ENCODE peak calls at places on chromosomes 13 and 19, in six cellular contexts. X is A549, K is K562, T is SK-N-SH, H is GM12878, C is HepG2. W is an unnamed sample.
A peak's percentile ranks its signal among the peaks of the same experiment; 100 is the strongest.

GRCh38 chr19:58450836-58451357 is 525 bp upstream of the ZNF324B start:
- DNase-seq in X (peak; percentile 48), K (peak; percentile 35), T (no peak), H (no peak), C (no peak), W (no peak)

GRCh38 chr13:75749407-75749806 is 113.3 kb downstream of the LMO7 start:
- DNase-seq in X (no peak), K (no peak), T (no peak), H (no peak), C (no peak), W (peak; percentile 47)

GRCh38 chr13:98083507-98083906 is 59.4 kb upstream of the FARP1 start:
- DNase-seq in X (no peak), K (no peak), T (no peak), H (no peak), C (no peak), W (peak; percentile 98)

GRCh38 chr19:51799311-51799997 is 4.5 kb downstream of the FPR3 start:
- DNase-seq in X (no peak), K (peak; percentile 69), T (peak; percentile 14), H (no peak), C (peak; percentile 35), W (peak; percentile 94)

GRCh38 chr13:72304121-72304745 is 423.2 kb downstream of the MZT1 start:
- DNase-seq in X (no peak), K (no peak), T (no peak), H (no peak), C (no peak), W (no peak)

GRCh38 chr19:19433666-19434213 is 28.3 kb downstream of the GATAD2A start:
- DNase-seq in X (no peak), K (no peak), T (no peak), H (no peak), C (no peak), W (no peak)

GRCh38 chr13:50617134-50617721 is 226.3 kb downstream of the DLEU7 start:
- DNase-seq in X (no peak), K (no peak), T (no peak), H (no peak), C (no peak), W (peak; percentile 41)

GRCh38 chr13:43473437-43473836 is 313.3 kb downstream of the ENOX1 start:
- DNase-seq in X (no peak), K (no peak), T (peak; percentile 57), H (no peak), C (no peak), W (no peak)

GRCh38 chr13:51518847-51519246 is 65.4 kb upstream of the WDFY2 start:
- DNase-seq in X (no peak), K (no peak), T (no peak), H (no peak), C (no peak), W (peak; percentile 40)

GRCh38 chr19:56309511-56310185 is 5.0 kb downstream of the ZSCAN5A start:
- DNase-seq in X (no peak), K (peak; percentile 83), T (peak; percentile 80), H (no peak), C (peak; percentile 39), W (peak; percentile 4)

DNA sequence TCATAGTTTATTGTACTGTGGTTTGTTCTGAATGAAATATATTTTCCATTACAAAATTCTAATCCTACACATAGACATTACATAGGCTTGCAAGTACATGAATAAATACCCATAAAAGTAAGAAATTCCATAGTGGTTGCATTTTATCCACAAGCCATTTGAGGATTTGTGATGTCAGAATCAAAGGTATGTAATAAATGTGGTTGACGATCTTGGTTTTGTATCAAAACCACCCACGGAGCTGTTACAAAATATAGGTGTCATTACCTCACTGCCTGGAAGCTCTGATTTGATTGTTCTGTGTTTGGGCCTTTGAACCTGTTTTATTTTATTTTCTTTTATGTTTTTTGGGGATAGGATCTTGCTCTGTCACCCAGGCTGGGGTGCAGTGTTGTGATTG is 125.1 kb downstream of the NALCN start:
- DNase-seq in X (no peak), K (no peak), T (no peak), H (no peak), C (no peak), W (peak; percentile 39)
- TF ChIP-seq SMC3 in X (no peak), K (no peak), T (no peak), H (no peak), C (no peak), W (no peak)

GRCh38 chr13:23947893-23948292 is 50.6 kb upstream of the C1QTNF9B start:
- DNase-seq in X (no peak), K (no peak), T (peak; percentile 13), H (no peak), C (no peak), W (no peak)

GRCh38 chr13:23945612-23946011 is 48.3 kb upstream of the C1QTNF9B start:
- DNase-seq in X (no peak), K (no peak), T (peak; percentile 11), H (no peak), C (no peak), W (no peak)

GRCh38 chr13:23946067-23946466 is 48.8 kb upstream of the C1QTNF9B start:
- DNase-seq in X (no peak), K (no peak), T (no peak), H (no peak), C (no peak), W (no peak)

GRCh38 chr13:23949200-23949599 is 51.9 kb upstream of the C1QTNF9B start:
- DNase-seq in X (no peak), K (no peak), T (no peak), H (no peak), C (no peak), W (no peak)

DNA sequence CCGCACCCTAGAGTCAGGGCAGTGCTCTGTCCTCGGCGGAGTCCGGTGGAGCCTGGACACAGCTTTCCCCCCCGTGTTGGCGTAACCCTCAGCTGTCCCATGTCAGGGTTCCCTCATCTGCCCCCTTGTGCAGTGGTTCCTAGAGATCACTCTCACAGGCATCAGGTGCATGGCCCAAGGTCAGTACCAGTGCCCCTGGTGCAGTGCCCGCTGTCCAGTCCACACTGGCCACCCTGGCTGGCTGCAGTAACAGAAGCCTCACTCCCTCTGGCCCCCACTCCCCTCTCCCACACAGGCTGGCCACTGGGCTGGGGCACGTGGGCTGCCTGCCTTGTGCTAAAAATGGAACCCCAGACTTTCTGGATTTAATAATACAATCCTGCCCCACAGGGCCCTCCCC is 49.6 kb upstream of the C1QTNF9B start:
- DNase-seq in X (no peak), K (no peak), T (peak; percentile 20), H (no peak), C (no peak), W (no peak)
- TF ChIP-seq SMC3 in X (no peak), K (no peak), T (no peak), H (no peak), C (no peak), W (no peak)

DNA sequence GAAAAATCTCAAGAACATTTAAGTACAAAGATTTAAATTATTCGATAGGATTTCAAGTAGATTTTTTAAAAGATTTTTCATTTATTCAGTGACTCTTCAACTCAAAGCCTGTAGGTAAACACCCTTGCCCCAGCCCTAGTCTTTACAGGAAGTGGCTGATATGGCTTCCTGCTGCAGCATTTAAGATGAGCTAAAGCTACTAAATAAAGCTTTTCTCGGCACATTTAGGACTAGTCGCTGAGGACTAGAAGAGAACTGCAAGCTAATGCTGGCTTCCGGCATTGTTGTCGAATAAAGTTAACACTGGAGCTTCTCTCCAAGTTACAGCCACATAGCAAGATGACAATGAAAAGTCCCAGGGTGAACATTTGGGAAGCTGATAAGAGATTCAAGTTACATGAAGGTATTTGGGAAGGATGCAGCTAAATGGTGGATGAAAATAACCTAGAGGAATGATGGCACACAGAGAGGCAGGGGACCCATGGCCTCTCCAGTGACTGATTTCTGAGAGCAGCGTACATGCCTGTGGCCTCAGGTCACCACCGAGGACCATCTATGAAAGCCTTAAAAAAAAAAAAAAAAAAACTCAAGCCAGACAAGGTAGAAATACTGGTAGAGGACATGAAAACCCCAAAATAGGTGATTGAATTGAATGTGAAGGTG is 155.6 kb downstream of the DCT start:
- DNase-seq in X (no peak), K (no peak), T (no peak), H (no peak), C (no peak), W (no peak)
- TF ChIP-seq SMC3 in X (no peak), K (no peak), T (no peak), H (no peak), C (no peak), W (no peak)

GRCh38 chr19:46970815-46971214 is 48.8 kb upstream of the NPAS1 start:
- DNase-seq in X (no peak), K (no peak), T (no peak), H (no peak), C (no peak), W (peak; percentile 73)
- TF ChIP-seq SMC3 in X (no peak), K (no peak), T (no peak), H (no peak), C (no peak), W (no peak)

GRCh38 chr13:85170372-85170771 is 628.8 kb downstream of the SLITRK6 start:
- DNase-seq in X (no peak), K (no peak), T (no peak), H (no peak), C (no peak), W (no peak)
- TF ChIP-seq SMC3 in X (no peak), K (no peak), T (no peak), H (no peak), C (no peak), W (no peak)

GRCh38 chr19:11578342-11579142 is 1.1 kb upstream of the ACP5 start:
- DNase-seq in X (no peak), K (peak; percentile 68), T (peak; percentile 43), H (no peak), C (peak; percentile 31), W (no peak)
- TF ChIP-seq SMC3 in X (no peak), K (no peak), T (no peak), H (no peak), C (no peak), W (no peak)

DNA sequence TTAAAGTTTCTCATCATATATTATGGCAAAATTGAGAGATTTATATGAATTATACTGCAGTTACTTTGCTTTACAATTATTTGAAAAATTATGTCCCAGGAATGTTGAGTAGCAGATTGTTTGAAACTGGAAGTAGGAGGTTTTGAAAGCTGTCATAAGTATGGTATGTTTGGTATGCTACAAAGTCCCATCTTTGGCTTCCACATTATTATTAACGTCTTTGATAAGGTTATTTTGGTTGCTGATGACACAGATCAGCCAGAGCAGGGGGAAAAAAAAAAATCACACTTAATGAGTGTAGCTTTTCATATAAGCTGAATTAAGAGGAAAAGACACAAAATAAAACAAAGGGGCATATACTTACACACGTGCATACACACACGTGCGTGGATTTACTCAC is 130.1 kb downstream of the SLITRK1 start:
- DNase-seq in X (no peak), K (no peak), T (no peak), H (no peak), C (peak; percentile 16), W (peak; percentile 47)
- TF ChIP-seq SMC3 in X (no peak), K (no peak), T (no peak), H (no peak), C (no peak), W (no peak)